ENCODE peak calls at places on chromosomes 1 and 21, in four cellular contexts. M is PC-9, B is right atrium auricular region, Z is AG09309. F is an unnamed sample.

GRCh38 chr1:240962086-240962485 is 350.1 kb upstream of the GREM2 start:
- DNase-seq in M (no peak), B (no peak), Z (no peak), F (no peak)

GRCh38 chr1:54095543-54096286 is 42.3 kb downstream of the TCEANC2 start:
- DNase-seq in M (no peak), B (peak; percentile 47), Z (no peak), F (no peak)

GRCh38 chr1:90716243-90716551 is 905 bp downstream of the BARHL2 start:
- DNase-seq in M (no peak), B (no peak), Z (no peak), F (no peak)

GRCh38 chr21:44765231-44766013 is 36.2 kb downstream of the UBE2G2 start:
- DNase-seq in M (peak; percentile 73), B (no peak), Z (no peak), F (peak; percentile 75)

GRCh38 chr1:206971029-206971655 is 882 bp upstream of the FCAMR start:
- DNase-seq in M (no peak), B (no peak), Z (no peak), F (no peak)

GRCh38 chr1:107430540-107431228 is 289.8 kb downstream of the NTNG1 start:
- DNase-seq in M (peak; percentile 59), B (no peak), Z (peak; percentile 17), F (no peak)

GRCh38 chr1:205532996-205533728 is 28.7 kb downstream of the CDK18 start:
- DNase-seq in M (no peak), B (no peak), Z (no peak), F (no peak)

GRCh38 chr1:17280436-17280835 is 27.6 kb upstream of the PADI4 start:
- DNase-seq in M (no peak), B (no peak), Z (no peak), F (no peak)

GRCh38 chr1:145846191-145846590 is 761 bp downstream of the NUDT17 start:
- DNase-seq in M (no peak), B (no peak), Z (no peak), F (no peak)

GRCh38 chr1:41481109-41481775 is 3.2 kb downstream of the EDN2 start:
- DNase-seq in M (no peak), B (no peak), Z (no peak), F (no peak)

GRCh38 chr1:10768552-10768951 is 27.9 kb downstream of the CASZ1 start:
- DNase-seq in M (no peak), B (no peak), Z (no peak), F (peak; percentile 55)

GRCh38 chr21:33266784-33267135 is 593 bp downstream of the IL10RB start:
- DNase-seq in M (no peak), B (no peak), Z (no peak), F (no peak)

GRCh38 chr1:108007070-108007469 is 42.1 kb upstream of the VAV3 start:
- DNase-seq in M (no peak), B (no peak), Z (no peak), F (no peak)

GRCh38 chr1:230509281-230509977 is 83.3 kb upstream of the PGBD5 start:
- DNase-seq in M (no peak), B (peak; percentile 67), Z (peak; percentile 38), F (no peak)

GRCh38 chr1:107413951-107414350 is 273.1 kb downstream of the NTNG1 start:
- DNase-seq in M (no peak), B (no peak), Z (no peak), F (no peak)

GRCh38 chr1:211527888-211528287 is 35.9 kb upstream of the RD3 start:
- DNase-seq in M (no peak), B (no peak), Z (no peak), F (no peak)

GRCh38 chr21:33229776-33230517 is at the start of gene IFNAR2:
- DNase-seq in M (no peak), B (no peak), Z (no peak), F (peak; percentile 92)

GRCh38 chr1:243250102-243250501 is 5.0 kb downstream of the CEP170 start:
- DNase-seq in M (no peak), B (no peak), Z (no peak), F (no peak)

GRCh38 chr21:31526040-31526439 is 133.5 kb upstream of the SOD1 start:
- DNase-seq in M (peak; percentile 74), B (no peak), Z (no peak), F (no peak)

GRCh38 chr1:64508521-64509096 is 38.7 kb downstream of the CACHD1 start:
- DNase-seq in M (no peak), B (no peak), Z (no peak), F (no peak)

GRCh38 chr1:160996195-160996594 is 24.8 kb downstream of the F11R start:
- DNase-seq in M (peak; percentile 91), B (no peak), Z (no peak), F (no peak)

GRCh38 chr1:117077267-117077666 is 17.1 kb downstream of the TTF2 start:
- DNase-seq in M (peak; percentile 72), B (no peak), Z (peak; percentile 81), F (no peak)

GRCh38 chr1:23400324-23401110 is 24.0 kb downstream of the TCEA3 start:
- DNase-seq in M (no peak), B (no peak), Z (no peak), F (no peak)

GRCh38 chr1:42340093-42340492 is 5.1 kb upstream of the FOXJ3 start:
- DNase-seq in M (peak; percentile 98), B (no peak), Z (no peak), F (no peak)

GRCh38 chr1:185338719-185339622 is 21.9 kb upstream of the IVNS1ABP start:
- DNase-seq in M (no peak), B (no peak), Z (peak; percentile 28), F (no peak)

GRCh38 chr21:44935533-44935927 is 4.3 kb upstream of the SLX9 start:
- DNase-seq in M (no peak), B (no peak), Z (no peak), F (peak; percentile 74)

GRCh38 chr1:15760520-15761211 is 2.1 kb downstream of the FBLIM1 start:
- DNase-seq in M (no peak), B (no peak), Z (peak; percentile 39), F (no peak)

GRCh38 chr1:192884241-192884640 is 75.4 kb downstream of the RGS2 start:
- DNase-seq in M (no peak), B (no peak), Z (no peak), F (no peak)

GRCh38 chr1:167121375-167122120 is 27.7 kb downstream of the STYXL2 start:
- DNase-seq in M (peak; percentile 76), B (no peak), Z (no peak), F (no peak)

GRCh38 chr1:206579747-206580437 is 32.4 kb downstream of the EIF2D start:
- DNase-seq in M (peak; percentile 52), B (peak; percentile 76), Z (peak; percentile 64), F (no peak)

GRCh38 chr21:27561116-27561515 is 594.2 kb upstream of the ADAMTS5 start:
- DNase-seq in M (no peak), B (no peak), Z (no peak), F (no peak)

GRCh38 chr1:100834779-100835645 is 59.6 kb downstream of the EXTL2 start:
- DNase-seq in M (no peak), B (no peak), Z (no peak), F (no peak)
- TF ChIP-seq CTCF in M (peak; percentile 62), B (peak; percentile 44), Z (peak; percentile 14), F (peak; percentile 52)

DNA sequence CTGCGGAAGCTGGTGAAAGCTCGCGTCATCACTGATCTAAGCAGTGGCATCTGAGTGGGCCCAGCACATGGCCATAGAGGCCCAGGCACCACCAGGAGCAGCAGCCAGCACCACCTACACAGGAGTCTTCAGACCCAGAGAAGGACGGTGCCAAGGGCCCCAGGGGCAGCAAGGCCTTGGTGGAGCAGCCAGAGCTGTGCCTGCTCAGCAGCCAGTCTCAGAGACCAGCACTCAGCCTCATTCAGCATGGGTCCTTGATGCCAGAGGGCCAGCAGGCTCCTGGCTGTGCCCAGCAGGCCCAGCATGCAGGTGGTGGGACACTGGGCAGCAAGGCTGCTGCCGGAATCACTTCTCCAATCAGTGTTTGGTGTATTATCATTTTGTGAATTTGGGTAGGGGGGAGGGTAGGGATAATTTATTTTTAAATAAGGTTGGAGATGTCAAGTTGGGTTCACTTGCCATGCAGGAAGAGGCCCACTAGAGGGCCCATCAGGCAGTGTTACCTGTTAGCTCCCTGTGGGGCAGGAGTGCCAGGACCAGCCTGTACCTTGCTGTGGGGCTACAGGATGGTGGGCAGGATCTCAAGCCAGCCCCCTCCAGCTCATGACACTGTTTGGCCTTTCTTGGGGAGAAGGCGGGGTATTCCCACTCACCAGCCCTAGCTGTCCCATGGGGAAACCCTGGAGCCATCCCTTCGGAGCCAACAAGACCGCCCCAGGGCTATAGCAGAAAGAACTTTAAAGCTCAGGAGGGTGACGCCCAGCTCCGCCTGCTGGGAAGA is 3.2 kb upstream of the ARTN start:
- DNase-seq in M (no peak), B (no peak), Z (no peak), F (no peak)
- TF ChIP-seq CTCF in M (peak; percentile 63), B (peak; percentile 32), Z (peak; percentile 33), F (peak; percentile 65)

GRCh38 chr1:25502957-25503356 is 40.4 kb upstream of the LDLRAP1 start:
- DNase-seq in M (no peak), B (peak; percentile 13), Z (no peak), F (no peak)

GRCh38 chr1:25504706-25505560 is 38.5 kb upstream of the LDLRAP1 start:
- DNase-seq in M (no peak), B (no peak), Z (no peak), F (no peak)

GRCh38 chr1:25501235-25502058 is 42.0 kb upstream of the LDLRAP1 start:
- DNase-seq in M (peak; percentile 71), B (peak; percentile 28), Z (peak; percentile 57), F (no peak)

GRCh38 chr1:25505706-25506385 is 37.6 kb upstream of the LDLRAP1 start:
- DNase-seq in M (no peak), B (no peak), Z (no peak), F (no peak)

DNA sequence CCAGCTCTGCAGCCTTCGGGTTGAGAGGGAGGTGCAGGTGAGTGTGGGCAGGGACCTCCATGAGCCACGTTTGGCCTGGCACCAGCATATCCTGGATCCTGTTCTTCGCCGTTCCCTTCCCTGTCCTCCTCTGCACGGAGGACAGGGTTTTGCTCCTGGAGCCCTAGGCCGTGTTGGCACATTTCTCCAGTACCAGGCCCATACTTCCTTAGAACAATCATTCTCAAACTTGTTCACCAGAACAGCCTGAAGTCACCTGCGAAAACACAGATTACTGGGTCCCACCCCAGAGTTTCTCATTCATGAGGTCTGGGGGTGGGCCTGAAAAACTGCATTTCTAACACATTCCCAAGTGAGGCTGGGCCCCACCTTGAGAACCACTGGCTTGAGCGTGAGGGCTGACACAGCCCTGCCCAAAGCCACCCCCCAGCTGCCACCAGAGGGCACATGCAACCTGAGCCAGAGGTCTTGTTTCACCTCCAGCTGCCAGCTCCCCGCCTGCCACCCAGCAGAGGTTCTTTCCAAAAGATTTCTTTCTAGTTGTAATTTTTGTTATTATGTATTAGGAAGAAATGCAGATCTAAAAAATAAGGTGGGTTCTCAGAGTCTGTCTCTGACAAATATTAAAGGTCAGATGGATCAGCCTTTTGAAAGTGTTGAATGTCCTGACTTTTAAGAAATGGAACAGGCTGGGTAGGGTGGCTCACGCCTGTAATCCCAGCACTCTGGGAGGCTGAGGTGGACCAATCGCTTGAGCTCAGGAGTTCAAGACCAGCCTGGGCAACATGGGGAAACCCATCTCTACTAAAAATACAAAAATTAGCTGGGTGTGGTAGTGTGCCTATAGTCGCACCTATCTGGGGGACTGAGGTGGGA is 39.6 kb upstream of the LDLRAP1 start:
- DNase-seq in M (peak; percentile 53), B (peak; percentile 57), Z (no peak), F (no peak)
- TF ChIP-seq CTCF in M (peak; percentile 66), B (peak; percentile 65), Z (peak; percentile 43), F (peak; percentile 69)

GRCh38 chr1:155485945-155486344 is 76.7 kb downstream of the ASH1L start:
- DNase-seq in M (no peak), B (no peak), Z (no peak), F (no peak)

GRCh38 chr1:155487537-155487936 is 75.1 kb downstream of the ASH1L start:
- DNase-seq in M (no peak), B (no peak), Z (no peak), F (no peak)

GRCh38 chr1:155481761-155482160 is 80.8 kb downstream of the ASH1L start:
- DNase-seq in M (no peak), B (no peak), Z (no peak), F (no peak)

GRCh38 chr1:155485222-155485621 is 77.4 kb downstream of the ASH1L start:
- DNase-seq in M (no peak), B (no peak), Z (no peak), F (no peak)
- TF ChIP-seq CTCF in M (no peak), B (no peak), Z (no peak), F (no peak)